ENCODE peak calls at places on chromosomes 11 and 22, in nine cellular contexts. I is AG09319; D is foreskin fibroblast; T is body of pancreas; J is tibial artery; V is AG09309; N is colonic mucosa; E is HL-60; M is CD4-positive, alpha-beta T cell. L is an unnamed sample.

GRCh38 chr22:48376428-48376827 is 1451.2 kb downstream of the BRD1 start:
- DNase-seq in M (no peak), T (no peak), I (no peak), E (no peak), V (no peak), N (no peak), D (no peak), J (peak; percentile 21), L (no peak)

GRCh38 chr11:44162004-44162403 is 66.5 kb downstream of the EXT2 start:
- DNase-seq in D (no peak), E (no peak), M (no peak), T (no peak), I (no peak), N (no peak), V (no peak), J (no peak), L (no peak)

GRCh38 chr11:113778111-113778910 is 1.3 kb upstream of the CLDN25 start:
- DNase-seq in T (peak; percentile 76), M (no peak), J (peak; percentile 73), E (no peak), V (no peak), D (peak; percentile 63), I (no peak), N (no peak), L (peak; percentile 67)

GRCh38 chr11:99015634-99016454 is 4.9 kb upstream of the CNTN5 start:
- DNase-seq in J (no peak), T (peak; percentile 12), E (peak; percentile 3), M (no peak), N (no peak), D (peak; percentile 41), I (peak; percentile 4), V (peak; percentile 5), L (no peak)

GRCh38 chr11:113118104-113118503 is 156.9 kb downstream of the NCAM1 start:
- DNase-seq in J (no peak), E (no peak), V (no peak), D (no peak), T (no peak), I (no peak), N (no peak), M (no peak), L (no peak)

GRCh38 chr22:39232806-39233735 is 11.7 kb downstream of the PDGFB start:
- DNase-seq in V (no peak), N (no peak), I (no peak), D (no peak), T (no peak), E (no peak), M (no peak), J (no peak), L (no peak)

GRCh38 chr11:12027844-12028243 is 19.4 kb upstream of the DKK3 start:
- DNase-seq in V (no peak), I (no peak), E (no peak), T (no peak), D (no peak), N (no peak), J (no peak), M (no peak), L (no peak)

GRCh38 chr11:32884770-32885384 is 7.7 kb upstream of the QSER1 start:
- DNase-seq in N (no peak), M (no peak), D (peak; percentile 48), T (no peak), I (no peak), J (no peak), E (no peak), V (no peak), L (no peak)

GRCh38 chr22:31876156-31877035 is 67.9 kb upstream of the YWHAH start:
- DNase-seq in V (peak; percentile 76), M (no peak), J (no peak), D (peak; percentile 67), T (no peak), I (no peak), E (no peak), N (no peak), L (no peak)

GRCh38 chr11:73269353-73270088 is 2.6 kb upstream of the P2RY6 start:
- DNase-seq in J (peak; percentile 21), D (no peak), N (no peak), T (no peak), V (no peak), I (no peak), E (no peak), M (no peak), L (no peak)

GRCh38 chr11:94885581-94885980 is 87.8 kb downstream of the CWC15 start:
- DNase-seq in I (no peak), J (no peak), V (no peak), N (no peak), E (no peak), D (no peak), T (no peak), M (no peak), L (no peak)

GRCh38 chr11:102197759-102198158 is 87.5 kb downstream of the YAP1 start:
- DNase-seq in E (no peak), T (no peak), M (no peak), J (no peak), V (no peak), I (no peak), D (no peak), N (no peak), L (peak; percentile 38)

GRCh38 chr11:71114124-71114851 is 138.1 kb downstream of the SHANK2 start:
- DNase-seq in V (no peak), J (no peak), N (no peak), D (no peak), I (no peak), E (no peak), T (no peak), M (no peak), L (no peak)

GRCh38 chr11:119368121-119369034 is 13.1 kb downstream of the USP2 start:
- DNase-seq in E (no peak), T (peak; percentile 83), V (no peak), M (no peak), I (no peak), N (peak; percentile 89), J (peak; percentile 72), D (no peak), L (peak; percentile 85)

GRCh38 chr11:119323532-119324033 is 6.7 kb upstream of the MCAM start:
- DNase-seq in E (peak; percentile 76), T (peak; percentile 70), N (peak; percentile 84), D (peak; percentile 83), J (peak; percentile 86), V (no peak), I (no peak), M (peak; percentile 78), L (no peak)

GRCh38 chr11:114158886-114159285 is 99.4 kb downstream of the ZBTB16 start:
- DNase-seq in J (no peak), N (no peak), D (no peak), V (no peak), I (no peak), T (no peak), E (no peak), M (no peak), L (no peak)

GRCh38 chr22:27874185-27874584 is 44.9 kb downstream of the PITPNB start:
- DNase-seq in N (no peak), M (no peak), I (no peak), D (no peak), T (no peak), J (no peak), V (no peak), E (no peak), L (no peak)

GRCh38 chr22:27877501-27877900 is 41.6 kb downstream of the PITPNB start:
- DNase-seq in I (no peak), T (no peak), D (no peak), E (no peak), V (no peak), M (no peak), J (no peak), N (no peak), L (no peak)

GRCh38 chr22:27876684-27877083 is 42.4 kb downstream of the PITPNB start:
- DNase-seq in M (no peak), V (no peak), I (no peak), T (no peak), E (no peak), D (no peak), J (no peak), N (no peak), L (no peak)

GRCh38 chr22:27874756-27875155 is 44.3 kb downstream of the PITPNB start:
- DNase-seq in J (no peak), T (no peak), I (no peak), D (no peak), M (no peak), N (no peak), V (no peak), E (no peak), L (no peak)

DNA sequence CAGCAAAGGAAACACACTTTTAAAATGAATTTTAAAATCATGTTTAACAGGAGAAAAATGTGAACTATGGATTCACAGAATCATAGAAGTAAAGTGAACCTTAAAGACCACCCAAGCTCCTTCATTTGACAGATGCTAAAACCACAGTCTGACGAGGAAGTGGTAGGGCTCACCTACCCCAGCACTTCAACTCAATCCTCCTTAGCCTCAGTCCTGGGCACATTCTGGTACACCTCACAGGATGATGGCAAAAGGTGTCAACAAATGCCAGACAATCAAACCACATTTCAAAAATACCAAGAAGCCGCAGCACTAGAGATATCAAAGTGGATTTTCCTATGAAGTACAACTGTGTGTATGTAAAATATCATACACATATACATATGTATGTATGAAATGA is 43.1 kb downstream of the PITPNB start:
- DNase-seq in V (no peak), E (no peak), T (no peak), I (no peak), M (no peak), D (no peak), J (no peak), N (no peak), L (no peak)
- TF ChIP-seq CTCF in V (no peak), E (no peak), T (no peak), I (no peak), M (no peak), D (no peak), J (no peak), N (no peak), L (no peak)

GRCh38 chr22:46052801-46053562 is 76.0 kb upstream of the WNT7B start:
- DNase-seq in D (peak; percentile 83), J (peak; percentile 85), M (no peak), V (no peak), E (no peak), N (peak; percentile 71), I (no peak), T (peak; percentile 86), L (no peak)
- TF ChIP-seq CTCF in D (no peak), J (no peak), M (no peak), V (no peak), E (no peak), N (no peak), I (no peak), T (no peak), L (no peak)

GRCh38 chr22:27032121-27032761 is 374.9 kb downstream of the MIAT start:
- DNase-seq in M (no peak), N (no peak), E (no peak), V (no peak), T (peak; percentile 8), J (peak; percentile 83), D (no peak), I (no peak), L (no peak)
- TF ChIP-seq CTCF in M (no peak), N (no peak), E (no peak), V (peak; percentile 27), T (no peak), J (peak; percentile 19), D (no peak), I (peak; percentile 38), L (peak; percentile 44)

DNA sequence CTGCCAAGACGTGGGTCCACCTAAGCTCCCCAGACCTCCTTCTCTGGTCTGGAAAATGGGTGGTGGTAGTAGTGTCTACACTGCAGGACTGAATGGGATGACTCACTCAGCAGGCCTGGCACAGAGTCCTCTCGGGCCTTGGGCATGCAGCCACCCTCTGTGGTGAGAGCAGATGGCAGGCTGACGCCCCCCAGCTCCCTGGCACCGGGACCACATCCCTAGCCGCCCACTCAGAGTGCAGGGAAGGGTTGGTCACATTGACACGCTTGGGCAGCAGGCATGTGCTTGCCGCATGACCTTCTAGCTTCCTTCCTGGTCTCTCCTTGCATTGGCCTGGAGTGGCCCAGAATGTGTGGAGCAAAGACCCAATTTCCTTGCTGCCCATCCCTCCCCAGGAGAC is 30.7 kb upstream of the PRODH start:
- DNase-seq in E (no peak), D (no peak), I (no peak), V (no peak), M (no peak), T (no peak), J (peak; percentile 51), N (no peak), L (no peak)
- TF ChIP-seq CTCF in E (no peak), D (no peak), I (no peak), V (no peak), M (no peak), T (no peak), J (no peak), N (no peak), L (no peak)